ENCODE peak calls at places on chromosomes 1 and 21, in four cellular contexts. R is K562, M is HepG2, L is GM12878. Y is an unnamed sample.

GRCh38 chr1:11571906-11572616 is 82.2 kb downstream of the FBXO2 start:
- DNase-seq in R (peak), M (peak), L (no peak), Y (peak)

GRCh38 chr1:79040424-79041089 is 34.0 kb upstream of the ADGRL4 start:
- DNase-seq in R (no peak), M (no peak), L (peak), Y (no peak)

GRCh38 chr1:243179714-243180113 is 75.4 kb downstream of the CEP170 start:
- DNase-seq in R (no peak), M (no peak), L (no peak), Y (no peak)

GRCh38 chr1:239586128-239586527 is 199.8 kb downstream of the CHRM3 start:
- DNase-seq in R (no peak), M (no peak), L (no peak), Y (no peak)

GRCh38 chr1:152141971-152142584 is 16.9 kb downstream of the RPTN start:
- DNase-seq in R (peak), M (peak), L (no peak), Y (peak)

GRCh38 chr1:69090752-69091151 is 477.0 kb upstream of the LRRC7 start:
- DNase-seq in R (no peak), M (no peak), L (no peak), Y (no peak)

GRCh38 chr1:62823556-62823955 is 39.6 kb downstream of the ATG4C start:
- DNase-seq in R (no peak), M (no peak), L (no peak), Y (no peak)

GRCh38 chr1:9902060-9902452 is 8.0 kb downstream of the CTNNBIP1 start:
- DNase-seq in R (no peak), M (no peak), L (no peak), Y (no peak)

GRCh38 chr21:42523211-42523610 is 9.6 kb downstream of the SLC37A1 start:
- DNase-seq in R (no peak), M (no peak), L (no peak), Y (no peak)

GRCh38 chr21:42521384-42521783 is 7.7 kb downstream of the SLC37A1 start:
- DNase-seq in R (no peak), M (no peak), L (no peak), Y (no peak)

GRCh38 chr21:42521805-42522204 is 8.2 kb downstream of the SLC37A1 start:
- DNase-seq in R (no peak), M (no peak), L (no peak), Y (no peak)

GRCh38 chr21:42522771-42523170 is 9.1 kb downstream of the SLC37A1 start:
- DNase-seq in R (no peak), M (no peak), L (no peak), Y (no peak)

GRCh38 chr21:42522271-42522670 is 8.6 kb downstream of the SLC37A1 start:
- DNase-seq in R (no peak), M (no peak), L (no peak), Y (no peak)
- TF ChIP-seq BHLHE40 in R (no peak), M (no peak), L (no peak), Y (no peak)

DNA sequence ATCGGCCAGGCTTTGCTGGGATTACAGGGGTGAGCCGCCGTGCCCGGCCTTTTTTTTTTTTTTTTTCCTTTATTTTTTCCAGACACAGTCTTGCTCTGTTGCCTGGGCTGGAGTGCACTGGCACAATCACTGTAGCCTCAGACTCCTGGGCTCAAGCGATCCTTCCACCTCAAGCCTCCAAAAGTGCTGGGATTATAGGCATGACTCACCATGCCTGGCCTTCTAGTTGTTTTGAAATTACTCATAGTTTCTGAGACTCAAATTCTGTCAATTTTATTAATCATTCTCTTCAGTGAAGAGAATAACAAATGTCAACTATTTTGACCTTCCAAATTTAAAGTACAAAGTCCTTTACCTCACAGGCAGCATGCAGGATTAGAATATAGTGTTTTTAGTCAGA is 374.5 kb downstream of the PLA2G4A start:
- DNase-seq in R (no peak), M (no peak), L (no peak), Y (no peak)
- TF ChIP-seq FOXK2 in R (no peak), M (no peak), L (no peak), Y (no peak)

DNA sequence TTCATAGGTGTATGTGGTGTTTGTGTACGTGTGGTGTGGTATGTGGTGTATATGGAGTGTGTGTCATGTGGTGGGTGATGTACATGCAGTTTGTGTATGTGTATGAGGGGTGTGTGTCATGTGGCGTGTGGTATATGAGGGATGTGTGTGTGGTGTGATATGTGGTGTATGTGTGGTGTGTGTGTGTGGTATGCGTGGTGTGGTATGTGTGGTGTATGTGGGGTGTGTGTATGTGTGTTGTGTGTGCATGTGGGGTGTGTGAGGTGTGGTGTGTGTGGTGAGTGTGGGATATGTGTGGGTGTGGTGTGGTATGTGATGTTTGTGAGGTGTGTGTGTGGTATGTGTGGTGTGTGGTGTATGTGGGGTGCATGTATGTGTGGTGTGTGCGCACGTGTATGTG is 272.4 kb downstream of the PCP4 start:
- DNase-seq in R (no peak), M (no peak), L (no peak), Y (no peak)
- TF ChIP-seq BHLHE40 in R (no peak), M (no peak), L (no peak), Y (no peak)

GRCh38 chr1:82795503-82796149 is 994.9 kb downstream of the ADGRL2 start:
- DNase-seq in R (no peak), M (no peak), L (no peak), Y (no peak)
- TF ChIP-seq FOXK2 in R (no peak), M (no peak), L (no peak), Y (no peak)

DNA sequence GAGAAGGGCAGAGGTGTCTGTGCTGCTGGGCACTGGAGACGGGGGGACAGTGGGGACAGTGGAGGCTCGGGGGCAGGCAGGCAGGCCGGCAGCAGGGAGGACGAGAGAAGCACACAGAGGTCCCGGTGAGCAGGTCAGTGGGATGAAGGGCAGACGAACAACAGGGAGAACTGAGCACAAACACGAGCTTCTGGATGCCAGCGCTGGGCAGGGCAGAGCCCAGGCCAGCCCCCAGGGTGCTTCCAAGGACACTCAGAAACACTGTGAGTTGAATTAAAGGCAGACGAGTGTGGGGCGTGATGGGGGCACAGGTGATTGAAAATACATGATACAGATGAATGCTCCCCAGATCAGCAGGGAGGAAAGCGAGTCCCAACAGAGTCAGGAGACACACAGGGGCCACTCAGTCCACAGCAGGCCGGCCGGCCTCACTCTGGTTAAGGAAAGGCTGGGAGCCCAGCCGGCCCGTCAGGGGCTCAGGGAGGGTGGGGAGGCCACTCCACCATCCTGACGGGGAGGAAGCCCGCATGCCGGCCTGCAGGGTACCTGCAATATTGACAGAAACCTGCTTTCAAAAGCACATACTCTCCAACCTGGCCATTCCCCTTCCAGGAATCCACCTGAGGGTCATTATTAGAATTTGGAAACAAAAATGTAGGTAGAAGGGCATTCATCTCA is 14.1 kb downstream of the SLC19A1 start:
- DNase-seq in R (no peak), M (no peak), L (no peak), Y (no peak)
- TF ChIP-seq BHLHE40 in R (no peak), M (no peak), L (no peak), Y (no peak)

GRCh38 chr1:151000408-151000807 is 6.3 kb downstream of the MINDY1 start:
- DNase-seq in R (no peak), M (no peak), L (no peak), Y (no peak)

GRCh38 chr1:150995896-150996295 is 10.8 kb downstream of the MINDY1 start:
- DNase-seq in R (no peak), M (no peak), L (no peak), Y (no peak)

GRCh38 chr1:150997126-150997872 is 9.4 kb downstream of the MINDY1 start:
- DNase-seq in R (no peak), M (no peak), L (no peak), Y (no peak)

GRCh38 chr1:150999051-150999674 is 7.5 kb downstream of the MINDY1 start:
- DNase-seq in R (peak), M (no peak), L (no peak), Y (no peak)

GRCh38 chr1:150997949-150998348 is 8.8 kb downstream of the MINDY1 start:
- DNase-seq in R (no peak), M (no peak), L (no peak), Y (no peak)
- TF ChIP-seq FOXK2 in R (no peak), M (no peak), L (no peak), Y (no peak)

GRCh38 chr1:22417466-22417865 is 34.2 kb upstream of the ZBTB40 start:
- DNase-seq in R (no peak), M (no peak), L (no peak), Y (no peak)

GRCh38 chr1:22418852-22419480 is 32.7 kb upstream of the ZBTB40 start:
- DNase-seq in R (no peak), M (no peak), L (peak), Y (no peak)

GRCh38 chr1:22418352-22418751 is 33.3 kb upstream of the ZBTB40 start:
- DNase-seq in R (no peak), M (no peak), L (no peak), Y (no peak)

GRCh38 chr1:22416555-22417454 is 34.8 kb upstream of the ZBTB40 start:
- DNase-seq in R (peak), M (peak), L (peak), Y (peak)

DNA sequence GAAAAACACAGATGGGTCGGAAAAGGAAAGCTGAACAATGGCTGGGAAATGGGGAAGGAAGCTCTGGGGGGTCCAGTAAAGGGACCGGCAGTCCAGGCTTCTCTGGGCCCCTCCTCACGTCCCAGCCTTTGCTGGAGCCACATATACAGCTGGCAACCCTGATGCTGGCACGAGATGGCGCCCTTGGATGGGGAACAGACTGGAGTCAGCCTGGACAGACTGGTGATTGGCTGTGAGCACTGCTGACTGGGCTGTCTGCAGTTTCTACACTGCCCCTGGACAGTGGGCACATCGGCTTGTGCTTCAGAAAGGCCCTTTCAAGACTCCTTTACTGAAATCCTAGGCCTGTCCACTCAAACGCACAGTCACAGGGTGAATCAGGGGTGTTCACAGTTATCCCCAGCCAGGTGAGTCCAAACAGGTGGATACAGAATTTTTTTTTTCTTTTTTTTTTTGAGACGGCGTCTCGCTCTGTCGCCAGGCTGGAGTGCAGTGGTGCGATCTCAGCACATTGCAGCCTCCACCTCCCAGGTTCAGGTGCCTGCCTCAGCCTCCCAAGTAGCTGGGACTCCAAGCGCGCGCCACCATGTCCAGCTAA is 31.1 kb upstream of the ZBTB40 start:
- DNase-seq in R (peak), M (peak), L (no peak), Y (peak)
- TF ChIP-seq BHLHE40 in R (peak), M (no peak), L (no peak), Y (no peak)

GRCh38 chr1:157105988-157106812 is 6.6 kb upstream of the ETV3L start:
- DNase-seq in R (no peak), M (no peak), L (peak), Y (no peak)
- TF ChIP-seq FOXK2 in R (no peak), M (no peak), L (no peak), Y (no peak)

DNA sequence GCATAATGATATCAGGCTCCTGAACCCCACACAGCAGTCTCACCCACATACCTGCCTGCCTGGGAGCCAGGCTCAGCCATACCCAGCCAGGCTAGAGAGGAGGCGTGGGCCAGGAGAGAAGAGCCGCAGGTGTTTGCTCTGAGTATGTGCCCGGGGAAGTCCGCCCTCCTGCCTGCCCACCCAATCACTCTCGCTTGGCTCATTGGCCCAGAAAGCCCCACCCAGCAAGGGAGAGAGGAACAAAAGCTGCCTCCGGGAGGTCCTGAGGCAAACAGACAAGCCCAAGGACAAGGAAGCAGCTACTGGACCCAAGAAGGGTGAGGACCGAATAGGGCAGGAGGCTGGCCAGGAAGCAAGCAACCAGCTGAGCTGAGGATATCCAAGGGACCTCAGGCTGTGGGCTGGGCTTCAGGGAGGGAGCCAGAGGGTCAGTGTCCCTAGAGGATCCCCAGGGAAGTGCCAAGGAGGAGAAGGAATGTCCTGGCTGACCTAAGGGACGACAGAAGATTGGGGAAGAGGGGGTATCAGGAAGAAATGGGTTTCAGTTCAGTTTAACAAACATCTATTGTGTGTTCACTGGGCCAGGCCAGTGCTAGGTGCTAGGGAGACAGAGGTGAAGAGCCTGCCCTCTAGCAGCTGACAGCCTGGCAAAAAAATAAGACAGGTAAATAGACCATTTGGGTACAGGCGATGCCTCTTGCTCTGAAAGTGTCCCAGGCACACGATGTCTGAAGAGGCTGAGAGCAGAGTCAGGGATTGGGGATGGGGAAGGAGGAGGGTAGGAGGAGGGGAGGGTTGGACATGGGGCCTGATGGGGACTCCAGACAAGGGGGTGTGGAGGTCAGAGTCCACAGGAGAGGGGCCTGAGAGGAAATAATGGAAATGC is at the start of gene GJB4:
- DNase-seq in R (no peak), M (no peak), L (no peak), Y (no peak)
- TF ChIP-seq BHLHE40 in R (no peak), M (no peak), L (no peak), Y (no peak)

GRCh38 chr1:7014640-7014930 is 229.3 kb downstream of the CAMTA1 start:
- DNase-seq in R (no peak), M (no peak), L (no peak), Y (no peak)
- TF ChIP-seq FOXK2 in R (no peak), M (no peak), L (no peak), Y (no peak)

Y was measured in HEK293T.